ENCODE peak calls at places on chromosomes 11 and 22, in seven cellular contexts. Y is stimulated activated CD4-positive, alpha-beta T cell treated with anti-CD3 and anti-CD28 coated beads, Interleukin-15, amount 100 ng/mL, for 24 hours; B is myocyte; Z is stromal cell of bone marrow; I is foreskin fibroblast; S is neural crest cell; K is stimulated activated CD8-positive, alpha-beta memory T cell treated with anti-CD3 and anti-CD28 coated beads, Interleukin-7, amount 100 ng/mL, for 24 hours. D is an unnamed sample.

GRCh38 chr11:104005234-104005855 is 31.1 kb upstream of the DDI1 start:
- DNase-seq in Y (no peak), B (no peak), Z (no peak), I (peak), S (no peak), K (no peak), D (no peak)

GRCh38 chr11:1869427-1870325 is 16.8 kb downstream of the LSP1 start:
- DNase-seq in Y (no peak), B (peak), Z (no peak), I (no peak), S (no peak), K (no peak), D (no peak)

GRCh38 chr11:2790581-2790925 is 90.8 kb upstream of the KCNQ1OT1 start:
- DNase-seq in Y (no peak), B (no peak), Z (no peak), I (no peak), S (no peak), K (no peak), D (no peak)

GRCh38 chr11:134120143-134120850 is 51.4 kb downstream of the JAM3 start:
- DNase-seq in Y (no peak), B (peak), Z (peak), I (peak), S (no peak), K (no peak), D (no peak)

GRCh38 chr22:45318558-45319318 is 9.0 kb downstream of the FAM118A start:
- DNase-seq in Y (peak), B (no peak), Z (no peak), I (no peak), S (no peak), K (peak), D (no peak)

GRCh38 chr11:32374261-32374711 is 61.1 kb downstream of the WT1 start:
- DNase-seq in Y (peak), B (no peak), Z (no peak), I (no peak), S (peak), K (no peak), D (no peak)

GRCh38 chr11:27701262-27702105 is 1.2 kb upstream of the BDNF start:
- DNase-seq in Y (peak), B (peak), Z (peak), I (peak), S (no peak), K (no peak), D (no peak)

GRCh38 chr11:2789331-2789730 is 89.5 kb upstream of the KCNQ1OT1 start:
- DNase-seq in Y (peak), B (no peak), Z (no peak), I (no peak), S (no peak), K (no peak), D (no peak)

GRCh38 chr11:68542617-68543016 is 82.1 kb downstream of the PPP6R3 start:
- DNase-seq in Y (no peak), B (peak), Z (peak), I (peak), S (no peak), K (no peak), D (no peak)

GRCh38 chr11:100895449-100895848 is 208.4 kb downstream of the ARHGAP42 start:
- DNase-seq in Y (no peak), B (no peak), Z (no peak), I (no peak), S (no peak), K (no peak), D (no peak)

GRCh38 chr22:49393526-49393925 is 434.1 kb downstream of the BRD1 start:
- DNase-seq in Y (no peak), B (no peak), Z (no peak), I (no peak), S (no peak), K (no peak), D (no peak)